ENCODE peak calls at places on chromosomes 5 and 9, in five cellular contexts. H is fibroblast of pulmonary artery; K is GM10248; A is stomach; Q is CD4-positive, alpha-beta T cell. O is an unnamed sample.
A peak's percentile ranks its signal among the peaks of the same experiment; 100 is the strongest.

GRCh38 chr9:34403554-34404380 is 27.1 kb upstream of the MYORG start:
- DNase-seq in H (peak; percentile 73), Q (peak; percentile 30), A (peak; percentile 77), K (peak; percentile 57), O (peak; percentile 63)

GRCh38 chr9:110700953-110701352 is 32.4 kb downstream of the MUSK start:
- DNase-seq in K (no peak), A (no peak), Q (no peak), H (peak; percentile 31), O (peak; percentile 13)

GRCh38 chr9:74589576-74589975 is 92.4 kb downstream of the RORB start:
- DNase-seq in H (no peak), Q (no peak), A (no peak), K (no peak), O (no peak)

GRCh38 chr5:97044057-97044456 is 98.4 kb downstream of the LIX1 start:
- DNase-seq in A (peak; percentile 34), K (no peak), H (peak; percentile 33), Q (no peak), O (peak; percentile 52)

GRCh38 chr9:114006931-114007691 is 71.0 kb downstream of the AMBP start:
- DNase-seq in Q (no peak), H (no peak), K (no peak), A (peak; percentile 24), O (no peak)

GRCh38 chr9:135269912-135270630 is 182.6 kb downstream of the OLFM1 start:
- DNase-seq in A (no peak), Q (no peak), K (no peak), H (no peak), O (no peak)

GRCh38 chr9:77887660-77888059 is 144.0 kb downstream of the GNAQ start:
- DNase-seq in A (no peak), H (no peak), Q (no peak), K (no peak), O (peak; percentile 19)

GRCh38 chr5:172766287-172767104 is 4.5 kb downstream of the DUSP1 start:
- DNase-seq in Q (no peak), H (peak; percentile 92), A (peak; percentile 87), K (no peak), O (peak; percentile 89)

GRCh38 chr9:35771943-35772342 is 17.9 kb upstream of the MSMP start:
- DNase-seq in H (no peak), Q (no peak), A (no peak), K (no peak), O (peak; percentile 94)

GRCh38 chr9:15231788-15232635 is 75.0 kb downstream of the TTC39B start:
- DNase-seq in H (peak; percentile 50), K (peak; percentile 39), A (no peak), Q (no peak), O (peak; percentile 48)

GRCh38 chr9:131734165-131734610 is 5.7 kb downstream of the RAPGEF1 start:
- DNase-seq in Q (peak; percentile 46), H (peak; percentile 47), K (no peak), A (peak; percentile 82), O (no peak)

GRCh38 chr5:177431317-177432142 is 5.1 kb downstream of the GRK6 start:
- DNase-seq in H (no peak), Q (peak; percentile 68), A (peak; percentile 55), K (peak; percentile 59), O (no peak)

GRCh38 chr5:148972958-148973357 is 89.9 kb downstream of the SH3TC2 start:
- DNase-seq in A (peak; percentile 35), Q (no peak), K (no peak), H (peak; percentile 85), O (peak; percentile 90)

GRCh38 chr9:26243722-26244121 is 565.5 kb upstream of the TUSC1 start:
- DNase-seq in A (no peak), H (peak; percentile 44), K (no peak), Q (no peak), O (no peak)

GRCh38 chr5:176492431-176492830 is 44.2 kb downstream of the FAF2 start:
- DNase-seq in Q (no peak), H (peak; percentile 17), K (no peak), A (no peak), O (peak; percentile 95)

GRCh38 chr9:96618209-96619108 is 1.2 kb downstream of the CDC14B start:
- DNase-seq in H (peak; percentile 48), K (no peak), Q (no peak), A (peak; percentile 52), O (peak; percentile 71)

GRCh38 chr9:74284596-74284995 is 212.5 kb upstream of the RORB start:
- DNase-seq in Q (no peak), K (no peak), A (no peak), H (no peak), O (peak; percentile 23)

GRCh38 chr9:38309324-38310195 is 82.9 kb upstream of the ALDH1B1 start:
- DNase-seq in A (no peak), K (no peak), Q (no peak), H (no peak), O (no peak)

GRCh38 chr5:152568101-152568500 is 163.0 kb upstream of the NMUR2 start:
- DNase-seq in A (no peak), K (no peak), H (no peak), Q (no peak), O (no peak)

GRCh38 chr9:120741701-120742100 is 27.4 kb upstream of the MEGF9 start:
- DNase-seq in A (no peak), Q (no peak), H (peak; percentile 29), K (no peak), O (peak; percentile 30)

GRCh38 chr5:150656191-150657132 is 4.6 kb upstream of the MYOZ3 start:
- DNase-seq in A (peak; percentile 77), K (peak; percentile 92), Q (peak; percentile 77), H (peak; percentile 63), O (peak; percentile 39)

GRCh38 chr9:95017661-95018060 is 291.2 kb downstream of the AOPEP start:
- DNase-seq in Q (no peak), K (no peak), A (no peak), H (no peak), O (peak; percentile 58)

GRCh38 chr9:133396952-133397351 is 20.8 kb downstream of the STKLD1 start:
- DNase-seq in A (no peak), Q (no peak), H (peak; percentile 21), K (no peak), O (peak; percentile 25)

GRCh38 chr5:5638193-5638592 is 215.7 kb downstream of the ICE1 start:
- DNase-seq in K (no peak), A (no peak), Q (no peak), H (no peak), O (no peak)

GRCh38 chr5:143806568-143806967 is 5.4 kb upstream of the HMHB1 start:
- DNase-seq in H (no peak), K (no peak), A (no peak), Q (no peak), O (no peak)

GRCh38 chr9:137027369-137028012 is 546 bp downstream of the ABCA2 start:
- DNase-seq in H (no peak), K (no peak), Q (no peak), A (no peak), O (no peak)

GRCh38 chr9:38526571-38526970 is 93.8 kb downstream of the ANKRD18A start:
- DNase-seq in K (no peak), H (no peak), Q (no peak), A (no peak), O (peak; percentile 5)

GRCh38 chr5:57133574-57133973 is 40.3 kb upstream of the GPBP1 start:
- DNase-seq in H (no peak), Q (no peak), A (no peak), K (no peak), O (no peak)

GRCh38 chr9:89576404-89576824 is 28.4 kb upstream of the GADD45G start:
- DNase-seq in K (no peak), H (peak; percentile 67), A (no peak), Q (no peak), O (peak; percentile 36)

GRCh38 chr5:24905123-24905522 is 260.3 kb upstream of the CDH10 start:
- DNase-seq in H (peak; percentile 0), A (no peak), K (no peak), Q (no peak), O (peak; percentile 10)
- TF ChIP-seq CTCF in H (no peak), A (no peak), K (no peak), Q (no peak), O (no peak)

GRCh38 chr5:136275601-136276000 is 82.6 kb upstream of the SMIM32 start:
- DNase-seq in K (no peak), Q (no peak), A (no peak), H (no peak), O (no peak)

GRCh38 chr5:136269978-136270377 is 77.0 kb upstream of the SMIM32 start:
- DNase-seq in A (no peak), K (no peak), Q (no peak), H (no peak), O (no peak)
- TF ChIP-seq CTCF in A (no peak), K (no peak), Q (no peak), H (no peak), O (no peak)

GRCh38 chr5:174816858-174817257 is 92.5 kb downstream of the MSX2 start:
- DNase-seq in Q (no peak), A (no peak), K (no peak), H (no peak), O (no peak)
- TF ChIP-seq CTCF in Q (no peak), A (no peak), K (no peak), H (peak; percentile 28), O (no peak)

GRCh38 chr9:21252727-21253547 is 13.1 kb upstream of the IFNA14 start:
- DNase-seq in K (peak; percentile 39), Q (no peak), A (no peak), H (peak; percentile 49), O (peak; percentile 45)
- TF ChIP-seq CTCF in K (peak; percentile 53), Q (peak; percentile 44), A (peak; percentile 17), H (peak; percentile 51), O (peak; percentile 69)

GRCh38 chr5:179225387-179225786 is 119.9 kb downstream of the ADAMTS2 start:
- DNase-seq in Q (no peak), A (no peak), H (no peak), K (no peak), O (no peak)
- TF ChIP-seq CTCF in Q (no peak), A (no peak), H (no peak), K (no peak), O (no peak)

GRCh38 chr5:124136609-124137008 is 609.8 kb downstream of the ZNF608 start:
- DNase-seq in A (no peak), K (no peak), Q (no peak), H (no peak), O (no peak)
- TF ChIP-seq CTCF in A (no peak), K (no peak), Q (no peak), H (no peak), O (no peak)

GRCh38 chr5:30100929-30101328 is 1092.6 kb upstream of the CDH6 start:
- DNase-seq in K (no peak), H (no peak), A (no peak), Q (no peak), O (peak; percentile 3)

GRCh38 chr5:30099634-30100033 is 1093.9 kb upstream of the CDH6 start:
- DNase-seq in Q (no peak), K (no peak), H (peak; percentile 64), A (no peak), O (peak; percentile 40)

GRCh38 chr5:30100148-30100547 is 1093.3 kb upstream of the CDH6 start:
- DNase-seq in K (no peak), H (peak; percentile 14), Q (no peak), A (no peak), O (no peak)

GRCh38 chr5:30102185-30102584 is 1091.3 kb upstream of the CDH6 start:
- DNase-seq in H (no peak), A (no peak), K (no peak), Q (no peak), O (no peak)

GRCh38 chr5:30098940-30099339 is 1094.5 kb upstream of the CDH6 start:
- DNase-seq in A (no peak), H (no peak), K (no peak), Q (no peak), O (no peak)
- TF ChIP-seq CTCF in A (no peak), H (no peak), K (no peak), Q (no peak), O (no peak)